ENCODE peak calls at places on chromosomes 6 and 20, in five cellular contexts. U, H, R, G and L are unnamed samples.

GRCh38 chr20:34475979-34476736 is 40.1 kb upstream of the DYNLRB1 start:
- DNase-seq in U (no peak), H (peak; percentile 78), G (no peak), R (peak; percentile 44), L (no peak)

GRCh38 chr20:50337521-50338466 is 147.2 kb downstream of the CEBPB start:
- DNase-seq in G (no peak), H (peak; percentile 30), U (no peak), R (no peak), L (no peak)

GRCh38 chr6:8180327-8181161 is 78.2 kb upstream of the EEF1E1 start:
- DNase-seq in G (peak; percentile 38), R (peak; percentile 89), U (peak; percentile 54), H (no peak), L (peak; percentile 55)

GRCh38 chr6:168247456-168248147 is 72.0 kb downstream of the DACT2 start:
- DNase-seq in G (peak; percentile 2), U (no peak), H (peak; percentile 69), R (no peak), L (no peak)

GRCh38 chr6:123380257-123380656 is 256.5 kb downstream of the TRDN start:
- DNase-seq in H (no peak), R (peak; percentile 12), G (peak; percentile 34), U (no peak), L (peak; percentile 14)

GRCh38 chr20:33554914-33555420 is 65.1 kb downstream of the CBFA2T2 start:
- DNase-seq in G (peak; percentile 96), R (peak; percentile 94), U (peak; percentile 11), H (no peak), L (peak; percentile 86)

GRCh38 chr6:71321344-71321743 is 32.7 kb downstream of the OGFRL1 start:
- DNase-seq in U (no peak), R (no peak), G (no peak), H (no peak), L (no peak)

GRCh38 chr20:8394308-8394945 is 262.4 kb downstream of the PLCB1 start:
- DNase-seq in R (peak; percentile 24), G (peak; percentile 31), U (no peak), H (no peak), L (peak; percentile 26)

GRCh38 chr6:113358063-113358583 is 499.0 kb upstream of the MARCKS start:
- DNase-seq in H (no peak), U (no peak), G (no peak), R (no peak), L (no peak)

GRCh38 chr6:41022294-41022693 is 16.7 kb downstream of the UNC5CL start:
- DNase-seq in H (no peak), G (peak; percentile 90), R (peak; percentile 14), U (no peak), L (peak; percentile 77)

DNA sequence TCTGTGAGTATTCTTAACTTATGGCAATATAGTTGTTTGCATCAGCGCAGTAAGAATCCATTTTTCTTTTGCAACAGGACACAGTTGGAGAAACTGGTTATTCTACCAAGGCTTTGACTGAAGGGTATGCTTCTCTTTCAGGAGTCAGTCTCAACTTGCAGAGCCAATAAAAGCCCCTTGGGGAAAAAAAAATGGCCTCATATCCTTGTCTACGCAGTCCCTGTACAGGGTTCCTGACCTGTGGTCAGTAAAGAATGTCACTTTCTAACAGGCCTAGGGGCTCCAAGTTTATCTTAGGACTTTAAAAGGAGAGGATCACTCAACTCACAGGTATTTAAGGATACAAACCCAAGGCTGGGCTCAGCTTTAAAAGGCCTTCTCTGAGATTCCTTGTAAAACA is 6.9 kb upstream of the RNGTT start:
- DNase-seq in U (no peak), H (no peak), G (no peak), R (no peak), L (no peak)
- H3K27me3 ChIP-seq in U (no peaks in the 10 kb centered on the region), H (no peaks in the 10 kb centered on the region), G (no peaks in the 10 kb centered on the region), R (no peaks in the 10 kb centered on the region), L (no peaks in the 10 kb centered on the region)

GRCh38 chr20:52096117-52096516 is 95.5 kb downstream of the ZFP64 start:
- DNase-seq in U (no peak), G (no peak), H (no peak), R (no peak), L (no peak)
- H3K4me3 ChIP-seq in U (no peak overlapping the region), G (no peak overlapping the region), H (no peak overlapping the region), R (no peak overlapping the region), L (no peak overlapping the region)

GRCh38 chr6:143969077-143969476 is 39.0 kb downstream of the PLAGL1 start:
- DNase-seq in R (no peak), G (no peak), U (no peak), H (no peak), L (no peak)

GRCh38 chr6:143971453-143971852 is 36.6 kb downstream of the PLAGL1 start:
- DNase-seq in H (no peak), G (no peak), U (no peak), R (no peak), L (no peak)

GRCh38 chr6:143967861-143968498 is 40.1 kb downstream of the PLAGL1 start:
- DNase-seq in G (no peak), R (peak; percentile 11), U (no peak), H (no peak), L (no peak)

GRCh38 chr6:143973097-143973979 is 34.7 kb downstream of the PLAGL1 start:
- DNase-seq in U (no peak), G (no peak), R (no peak), H (no peak), L (no peak)

GRCh38 chr6:143970827-143971226 is 37.2 kb downstream of the PLAGL1 start:
- DNase-seq in R (no peak), G (no peak), H (no peak), U (no peak), L (no peak)
- H3K27me3 ChIP-seq in R (no peaks in the 10 kb centered on the region), G (peaks cover 2% of the 10 kb centered on the region), H (no peaks in the 10 kb centered on the region), U (no peaks in the 10 kb centered on the region), L (no peaks in the 10 kb centered on the region)

GRCh38 chr6:26173836-26174144 is 86.6 kb downstream of the HFE start:
- DNase-seq in R (no peak), U (no peak), H (no peak), G (no peak), L (no peak)
- H3K4me3 ChIP-seq in R (no peak overlapping the region), U (no peak overlapping the region), H (peak overlapping the region; percentile 58), G (no peak overlapping the region), L (no peak overlapping the region)